ENCODE peak calls at places on chromosome 13, in five cellular contexts. L is mesenchymal stem cell, T is IMR-90, O is mesendoderm, N is H1. A is an unnamed sample.

GRCh38 chr13:80379245-80379644 is 38.3 kb upstream of the SPRY2 start:
- DNase-seq in L (peak; percentile 40), T (peak; percentile 43), O (no peak), N (no peak), A (no peak)

GRCh38 chr13:28412981-28413380 is 81.9 kb downstream of the FLT1 start:
- DNase-seq in L (no peak), T (no peak), O (no peak), N (no peak), A (no peak)

GRCh38 chr13:49580980-49581680 is 4.2 kb downstream of the RCBTB1 start:
- DNase-seq in L (no peak), T (no peak), O (no peak), N (no peak), A (no peak)

GRCh38 chr13:60838581-60838980 is 441.6 kb downstream of the TDRD3 start:
- DNase-seq in L (no peak), T (no peak), O (no peak), N (no peak), A (no peak)

GRCh38 chr13:19862511-19863313 is 737 bp downstream of the ZMYM5 start:
- DNase-seq in L (peak; percentile 57), T (peak; percentile 7), O (peak; percentile 43), N (no peak), A (peak; percentile 24)

GRCh38 chr13:37058801-37059135 is 720 bp downstream of the SUPT20H start:
- DNase-seq in L (no peak), T (no peak), O (no peak), N (no peak), A (no peak)

GRCh38 chr13:98206946-98207345 is 29.9 kb upstream of the RNF113B start:
- DNase-seq in L (peak; percentile 95), T (peak; percentile 99), O (no peak), N (no peak), A (no peak)

GRCh38 chr13:25170554-25171107 is 1.5 kb downstream of the AMER2 start:
- DNase-seq in L (no peak), T (no peak), O (peak; percentile 46), N (no peak), A (no peak)

GRCh38 chr13:33509642-33510229 is 224.2 kb upstream of the STARD13 start:
- DNase-seq in L (peak; percentile 43), T (no peak), O (peak; percentile 22), N (no peak), A (no peak)

GRCh38 chr13:99265823-99266426 is 7.7 kb upstream of the GPR18 start:
- DNase-seq in L (peak; percentile 66), T (peak; percentile 63), O (peak; percentile 57), N (no peak), A (no peak)

GRCh38 chr13:79307866-79308298 is 98.2 kb downstream of the RBM26 start:
- DNase-seq in L (no peak), T (peak; percentile 61), O (no peak), N (no peak), A (no peak)

GRCh38 chr13:75861786-75862185 is 225.7 kb downstream of the LMO7 start:
- DNase-seq in L (no peak), T (peak; percentile 78), O (no peak), N (no peak), A (no peak)

GRCh38 chr13:36920612-36921185 is 661 bp upstream of the SMAD9 start:
- DNase-seq in L (no peak), T (no peak), O (peak; percentile 47), N (no peak), A (no peak)

GRCh38 chr13:41552031-41552430 is 94.7 kb downstream of the RGCC start:
- DNase-seq in L (no peak), T (no peak), O (no peak), N (no peak), A (no peak)

GRCh38 chr13:25111557-25111956 is 15.6 kb downstream of the PABPC3 start:
- DNase-seq in L (no peak), T (peak; percentile 7), O (peak; percentile 20), N (no peak), A (no peak)

GRCh38 chr13:40197049-40197448 is 469.4 kb downstream of the FOXO1 start:
- DNase-seq in L (no peak), T (no peak), O (no peak), N (no peak), A (no peak)

GRCh38 chr13:101751488-101751887 is 299.0 kb downstream of the ITGBL1 start:
- DNase-seq in L (peak; percentile 85), T (peak; percentile 77), O (peak; percentile 78), N (no peak), A (no peak)

GRCh38 chr13:43572601-43573360 is 214.0 kb downstream of the ENOX1 start:
- DNase-seq in L (peak; percentile 58), T (peak; percentile 25), O (peak; percentile 54), N (no peak), A (no peak)

GRCh38 chr13:41648314-41648935 is 191.1 kb downstream of the RGCC start:
- DNase-seq in L (peak; percentile 11), T (peak; percentile 72), O (peak; percentile 30), N (no peak), A (no peak)

GRCh38 chr13:33296793-33297425 is 11.4 kb upstream of the STARD13 start:
- DNase-seq in L (no peak), T (no peak), O (no peak), N (no peak), A (no peak)

GRCh38 chr13:25214371-25215252 is 42.5 kb upstream of the AMER2 start:
- DNase-seq in L (peak; percentile 7), T (peak; percentile 21), O (peak; percentile 53), N (no peak), A (no peak)

GRCh38 chr13:38826182-38826813 is 139.4 kb downstream of the FREM2 start:
- DNase-seq in L (no peak), T (no peak), O (peak; percentile 16), N (no peak), A (no peak)

GRCh38 chr13:59533561-59534337 is 630.0 kb downstream of the DIAPH3 start:
- DNase-seq in L (peak; percentile 24), T (peak; percentile 34), O (no peak), N (no peak), A (no peak)

GRCh38 chr13:20702945-20703784 is at the start of gene IL17D:
- DNase-seq in L (peak; percentile 33), T (no peak), O (no peak), N (no peak), A (no peak)

GRCh38 chr13:51978836-51979556 is 32.3 kb downstream of the ATP7B start:
- DNase-seq in L (no peak), T (no peak), O (no peak), N (no peak), A (no peak)

GRCh38 chr13:67043901-67044300 is 186.2 kb downstream of the PCDH9 start:
- DNase-seq in L (no peak), T (peak; percentile 57), O (no peak), N (no peak), A (no peak)

GRCh38 chr13:106522898-106523525 is 12.4 kb downstream of the EFNB2 start:
- DNase-seq in L (no peak), T (no peak), O (no peak), N (no peak), A (no peak)

GRCh38 chr13:49635599-49636433 is 7.5 kb downstream of the ARL11 start:
- DNase-seq in L (peak; percentile 47), T (peak; percentile 43), O (peak; percentile 83), N (peak; percentile 33), A (no peak)

DNA sequence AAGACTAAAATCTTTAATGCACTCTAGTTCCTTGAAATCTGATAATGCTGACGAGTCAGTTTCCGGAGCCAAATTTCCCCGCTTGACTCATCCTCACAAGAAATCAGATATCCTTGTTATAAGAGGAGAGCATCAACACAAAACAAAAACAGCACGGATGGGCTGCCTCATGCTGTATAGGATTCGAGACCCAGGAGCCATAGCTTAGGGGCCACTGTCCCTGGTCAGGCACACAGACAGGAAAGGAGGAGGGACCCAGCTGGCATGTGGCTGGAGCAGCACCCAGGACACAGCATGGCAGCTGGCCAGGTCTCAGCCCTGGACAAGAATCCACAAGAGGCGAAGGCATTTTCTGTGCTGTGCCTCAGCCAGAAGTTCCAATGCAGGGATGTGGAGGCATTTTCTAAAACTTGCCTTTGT is 110.2 kb upstream of the SPATA13 start:
- DNase-seq in L (peak; percentile 51), T (peak; percentile 86), O (no peak), N (no peak), A (no peak)
- H3K4me3 ChIP-seq in L (peak overlapping the region; percentile 38), T (no peak overlapping the region), O (no peak overlapping the region), N (no peak overlapping the region), A (no peak overlapping the region)

DNA sequence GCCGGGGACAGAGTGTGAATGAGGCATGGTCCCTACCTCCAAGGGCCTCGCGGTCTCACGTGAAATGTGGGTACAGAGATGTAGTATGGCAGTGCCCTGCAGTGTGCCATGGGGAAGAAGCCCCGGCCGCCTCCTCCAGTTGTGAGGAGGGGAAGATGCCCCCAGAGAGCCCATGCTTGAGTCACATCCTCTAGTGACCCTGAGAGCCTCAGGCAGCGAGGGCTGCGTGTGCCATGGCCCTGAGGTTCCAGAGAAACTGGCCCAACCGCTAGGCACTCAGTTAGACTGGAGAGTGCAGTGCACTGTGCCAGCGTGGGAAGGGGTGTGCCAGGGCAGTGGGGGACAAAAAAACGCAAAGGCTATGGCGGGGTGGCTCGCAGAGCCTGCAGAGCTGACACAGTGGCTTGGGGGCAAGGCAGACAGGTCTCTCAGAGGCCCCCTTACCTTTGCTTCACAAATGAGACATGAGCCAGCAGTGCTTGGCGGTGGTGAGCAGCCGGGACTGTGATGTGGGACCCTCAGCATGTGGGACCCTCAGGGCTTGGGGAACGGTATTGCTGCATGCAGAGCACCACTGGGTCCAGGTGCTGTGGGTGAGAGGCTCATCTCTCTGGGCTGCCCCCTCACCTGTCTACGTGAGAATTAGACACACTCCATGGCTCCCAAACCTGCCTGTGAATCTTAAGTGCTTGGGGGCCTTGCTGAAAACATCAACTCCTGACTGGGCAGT is 106.4 kb downstream of the COL4A2 start:
- DNase-seq in L (no peak), T (no peak), O (no peak), N (no peak), A (no peak)
- H3K79me1 ChIP-seq in L (peaks cover 24% of the 10 kb centered on the region), T (peaks cover 62% of the 10 kb centered on the region), O (peaks cover 1% of the 10 kb centered on the region), N (peaks cover 4% of the 10 kb centered on the region), A (peaks cover 8% of the 10 kb centered on the region)

DNA sequence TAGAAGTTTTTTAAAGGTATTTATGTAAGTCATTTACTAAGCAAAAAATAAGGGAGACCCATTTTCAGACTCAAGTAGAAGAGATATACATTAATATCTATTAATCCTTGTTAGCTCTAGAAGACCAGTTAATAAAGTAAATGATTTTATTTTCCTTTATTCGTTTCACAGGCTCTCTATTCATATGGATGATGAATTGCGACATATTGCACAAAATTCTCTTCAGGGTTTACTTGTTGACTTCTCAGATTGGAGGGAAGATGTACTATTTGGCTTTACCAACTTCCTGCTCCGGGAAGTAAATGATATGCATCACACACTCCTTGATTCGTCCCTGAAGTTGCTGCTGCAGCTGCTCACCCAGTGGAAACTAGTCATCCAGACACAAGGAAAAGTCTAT is 139.3 kb downstream of the FRY start:
- DNase-seq in L (no peak), T (no peak), O (no peak), N (no peak), A (no peak)
- H3K4me1 ChIP-seq in L (peaks cover 3% of the 10 kb centered on the region), T (peaks cover under 1% of the 10 kb centered on the region), O (no peaks in the 10 kb centered on the region), N (no peaks in the 10 kb centered on the region), A (no peaks in the 10 kb centered on the region)

GRCh38 chr13:29593605-29594297 is 1.7 kb downstream of the SLC7A1 start:
- DNase-seq in L (no peak), T (no peak), O (no peak), N (no peak), A (no peak)
- H3K4me3 ChIP-seq in L (peak overlapping the region; percentile 81), T (peak overlapping the region; percentile 85), O (peak overlapping the region; percentile 86), N (peak overlapping the region; percentile 85), A (peak overlapping the region; percentile 84)

DNA sequence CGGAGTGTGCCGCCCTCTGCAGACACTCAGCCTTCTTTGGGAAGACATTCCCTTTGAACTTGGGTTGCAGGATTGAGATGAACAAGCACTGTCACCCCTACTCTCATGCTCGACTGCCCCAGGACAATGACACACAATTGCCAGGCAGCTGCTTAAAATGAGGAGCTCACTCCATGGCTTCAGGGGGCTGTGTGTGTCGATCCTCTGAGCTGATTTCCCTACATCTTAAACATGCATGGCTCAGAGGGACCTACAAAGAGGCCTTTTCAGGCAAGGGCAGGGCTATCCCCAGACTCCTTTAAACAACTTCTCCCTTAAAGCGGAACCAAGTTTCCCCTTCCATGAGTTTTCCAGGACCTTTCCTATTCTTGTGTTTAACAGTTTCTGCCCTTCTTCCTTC is 107.4 kb upstream of the MBNL2 start:
- DNase-seq in L (peak; percentile 11), T (no peak), O (no peak), N (no peak), A (no peak)
- H3K79me1 ChIP-seq in L (no peaks in the 10 kb centered on the region), T (no peaks in the 10 kb centered on the region), O (no peaks in the 10 kb centered on the region), N (no peaks in the 10 kb centered on the region), A (no peaks in the 10 kb centered on the region)

A was measured in neuronal stem cell.